ENCODE peak calls at places on chromosome 6, in four cellular contexts. D, H, Y and T are unnamed samples.

GRCh38 chr6:7152467-7152866 is 44.7 kb downstream of the RREB1 start:
- DNase-seq in D (no peak), H (peak), Y (no peak), T (no peak)

GRCh38 chr6:137390264-137390787 is 103.9 kb downstream of the OLIG3 start:
- DNase-seq in D (no peak), H (peak), Y (no peak), T (no peak)

GRCh38 chr6:6002809-6003333 is 3.9 kb downstream of the NRN1 start:
- DNase-seq in D (no peak), H (no peak), Y (no peak), T (no peak)

GRCh38 chr6:113411006-113411405 is 446.1 kb upstream of the MARCKS start:
- DNase-seq in D (no peak), H (no peak), Y (no peak), T (no peak)

GRCh38 chr6:336159-337114 is 44.1 kb downstream of the DUSP22 start:
- DNase-seq in D (no peak), H (no peak), Y (no peak), T (no peak)

GRCh38 chr6:132084811-132085509 is 133.8 kb upstream of the CCN2 start:
- DNase-seq in D (no peak), H (peak), Y (no peak), T (no peak)

GRCh38 chr6:5135783-5136376 is 50.7 kb downstream of the PPP1R3G start:
- DNase-seq in D (no peak), H (no peak), Y (no peak), T (no peak)

GRCh38 chr6:36962874-36963273 is 8.3 kb downstream of the PI16 start:
- DNase-seq in D (peak), H (no peak), Y (no peak), T (no peak)

GRCh38 chr6:16355699-16356481 is 117.5 kb downstream of the GMPR start:
- DNase-seq in D (no peak), H (peak), Y (no peak), T (no peak)

GRCh38 chr6:11433860-11434259 is 103.7 kb upstream of the TMEM170B start:
- DNase-seq in D (no peak), H (no peak), Y (no peak), T (no peak)

GRCh38 chr6:139939189-139939979 is 564.9 kb upstream of the CITED2 start:
- DNase-seq in D (no peak), H (no peak), Y (no peak), T (no peak)

GRCh38 chr6:90249044-90249443 is 47.6 kb downstream of the BACH2 start:
- DNase-seq in D (no peak), H (no peak), Y (no peak), T (no peak)

GRCh38 chr6:108989700-108990099 is 104.9 kb downstream of the SESN1 start:
- DNase-seq in D (no peak), H (no peak), Y (no peak), T (no peak)

GRCh38 chr6:157830354-157831017 is 7.4 kb downstream of the SNX9 start:
- DNase-seq in D (no peak), H (no peak), Y (no peak), T (no peak)

GRCh38 chr6:82894653-82895259 is 170.9 kb downstream of the UBE3D start:
- DNase-seq in D (no peak), H (no peak), Y (no peak), T (no peak)

GRCh38 chr6:79077680-79078056 is 386 bp downstream of the PHIP start:
- DNase-seq in D (no peak), H (no peak), Y (peak), T (peak)

GRCh38 chr6:20960067-20960466 is 425.8 kb downstream of the CDKAL1 start:
- DNase-seq in D (no peak), H (no peak), Y (no peak), T (no peak)

GRCh38 chr6:132334517-132334876 is 66.8 kb downstream of the MOXD1 start:
- DNase-seq in D (no peak), H (no peak), Y (no peak), T (no peak)

GRCh38 chr6:157831424-157832249 is 8.6 kb downstream of the SNX9 start:
- DNase-seq in D (no peak), H (no peak), Y (no peak), T (peak)

GRCh38 chr6:42690151-42690702 is 32.2 kb downstream of the PRPH2 start:
- DNase-seq in D (no peak), H (peak), Y (no peak), T (no peak)

GRCh38 chr6:89970609-89971337 is 76.5 kb downstream of the GJA10 start:
- DNase-seq in D (no peak), H (peak), Y (peak), T (peak)

GRCh38 chr6:159713984-159714383 is 13.3 kb upstream of the WTAP start:
- DNase-seq in D (no peak), H (no peak), Y (no peak), T (no peak)

GRCh38 chr6:133959667-133960368 is 6.8 kb downstream of the TBPL1 start:
- DNase-seq in D (no peak), H (peak), Y (no peak), T (no peak)

GRCh38 chr6:109351231-109352132 is 30.8 kb downstream of the CD164 start:
- DNase-seq in D (no peak), H (peak), Y (no peak), T (no peak)

GRCh38 chr6:166499350-166500163 is 86.9 kb downstream of the RAMACL start:
- DNase-seq in D (no peak), H (no peak), Y (no peak), T (no peak)

GRCh38 chr6:89131599-89131998 is 13.7 kb upstream of the SRSF12 start:
- DNase-seq in D (no peak), H (no peak), Y (no peak), T (no peak)

GRCh38 chr6:133632206-133632605 is 256.7 kb upstream of the TCF21 start:
- DNase-seq in D (no peak), H (peak), Y (no peak), T (no peak)

GRCh38 chr6:166989427-166990034 is 9.7 kb upstream of the CEP43 start:
- DNase-seq in D (no peak), H (peak), Y (no peak), T (peak)

GRCh38 chr6:167819640-167820039 is 7.1 kb upstream of the AFDN start:
- DNase-seq in D (no peak), H (no peak), Y (no peak), T (peak)

GRCh38 chr6:37486440-37486839 is 13.3 kb downstream of the CCDC167 start:
- DNase-seq in D (no peak), H (no peak), Y (no peak), T (no peak)

GRCh38 chr6:3651698-3652229 is 99.7 kb downstream of the PXDC1 start:
- DNase-seq in D (no peak), H (no peak), Y (no peak), T (no peak)

GRCh38 chr6:159463440-159463839 is 229.6 kb downstream of the SOD2 start:
- DNase-seq in D (no peak), H (peak), Y (no peak), T (peak)